ENCODE peak calls at places on chromosomes 4 and X, in six cellular contexts. Q is CD4-positive, CD25-positive, alpha-beta regulatory T cell; N is mesendoderm; L is adipocyte; H is PC-3; R is SK-N-SH. D is an unnamed sample. For H3K4me1, the result is how much of the 10 kb centered on the place peaks cover.

GRCh38 chr4:14532436-14532835 is 469.8 kb upstream of the CPEB2 start:
- DNase-seq in Q (no peak), N (no peak), L (no peak), H (no peak), R (no peak), D (no peak)

GRCh38 chr4:4659871-4660651 is 118.2 kb upstream of the STX18 start:
- DNase-seq in Q (no peak), N (no peak), L (peak), H (peak), R (no peak), D (no peak)

GRCh38 chr4:147863111-147863747 is 131.3 kb downstream of the ARHGAP10 start:
- DNase-seq in Q (no peak), N (no peak), L (no peak), H (no peak), R (peak), D (no peak)

GRCh38 chr4:3322059-3322550 is 29.3 kb downstream of the RGS12 start:
- DNase-seq in Q (no peak), N (no peak), L (no peak), H (no peak), R (no peak), D (peak)

GRCh38 chr4:25928320-25928955 is 14.4 kb downstream of the SMIM20 start:
- DNase-seq in Q (no peak), N (no peak), L (no peak), H (no peak), R (no peak), D (no peak)

GRCh38 chr4:10085828-10086505 is 30.6 kb downstream of the WDR1 start:
- DNase-seq in Q (no peak), N (no peak), L (no peak), H (no peak), R (peak), D (peak)

GRCh38 chrX:70279081-70279480 is 2.9 kb upstream of the RAB41 start:
- DNase-seq in Q (no peak), N (no peak), L (no peak), H (no peak), R (no peak), D (no peak)

GRCh38 chr4:112120021-112120420 is 25.2 kb upstream of the FAM241A start:
- DNase-seq in Q (no peak), N (no peak), L (no peak), H (no peak), R (no peak), D (no peak)

GRCh38 chrX:120559799-120560198 is 963 bp downstream of the CUL4B start:
- DNase-seq in Q (no peak), N (no peak), L (no peak), H (no peak), R (no peak), D (no peak)

GRCh38 chr4:82618321-82618720 is 56.5 kb upstream of the TMEM150C start:
- DNase-seq in Q (no peak), N (no peak), L (peak), H (no peak), R (peak), D (peak)

GRCh38 chr4:141587897-141588296 is 48.5 kb upstream of the IL15 start:
- DNase-seq in Q (no peak), N (no peak), L (no peak), H (peak), R (no peak), D (no peak)

GRCh38 chrX:40105016-40105790 is 7.4 kb upstream of the BCOR start:
- DNase-seq in Q (no peak), N (peak), L (peak), H (no peak), R (peak), D (peak)

GRCh38 chr4:86033171-86033570 is 326.7 kb downstream of the MAPK10 start:
- DNase-seq in Q (no peak), N (no peak), L (peak), H (peak), R (no peak), D (no peak)

GRCh38 chr4:76630748-76631147 is 195.7 kb downstream of the SHROOM3 start:
- DNase-seq in Q (no peak), N (no peak), L (no peak), H (no peak), R (no peak), D (no peak)

GRCh38 chr4:184347251-184348239 is 126.8 kb downstream of the IRF2 start:
- DNase-seq in Q (no peak), N (peak), L (no peak), H (peak), R (no peak), D (no peak)

GRCh38 chrX:30504309-30504708 is 73.3 kb downstream of the TASL start:
- DNase-seq in Q (no peak), N (peak), L (peak), H (peak), R (peak), D (no peak)

GRCh38 chr4:157128395-157128794 is 52.4 kb downstream of the GLRB start:
- DNase-seq in Q (no peak), N (peak), L (peak), H (peak), R (peak), D (no peak)

GRCh38 chr4:679571-680083 is 5.3 kb downstream of the MYL5 start:
- DNase-seq in Q (no peak), N (no peak), L (no peak), H (no peak), R (no peak), D (no peak)
- H3K4me1 ChIP-seq in Q (under half), N (under half), L (under half), H (under half), R (under half), D (under half)

GRCh38 chr4:151276787-151277557 is at the start of gene PRSS48:
- DNase-seq in Q (no peak), N (peak), L (peak), H (peak), R (peak), D (peak)
- H3K4me1 ChIP-seq in Q (under half), N (under half), L (under half), H (under half), R (under half), D (under half)

GRCh38 chrX:2698604-2699003 is 7.5 kb downstream of the CD99 start:
- DNase-seq in Q (no peak), N (no peak), L (no peak), H (peak), R (no peak), D (no peak)

GRCh38 chrX:2699959-2700358 is 8.9 kb downstream of the CD99 start:
- DNase-seq in Q (no peak), N (no peak), L (no peak), H (no peak), R (no peak), D (no peak)

GRCh38 chrX:2696698-2697215 is 5.7 kb downstream of the CD99 start:
- DNase-seq in Q (no peak), N (no peak), L (peak), H (peak), R (no peak), D (no peak)

GRCh38 chrX:2697306-2697705 is 6.2 kb downstream of the CD99 start:
- DNase-seq in Q (no peak), N (no peak), L (no peak), H (peak), R (no peak), D (no peak)

GRCh38 chrX:2697741-2698294 is 6.7 kb downstream of the CD99 start:
- DNase-seq in Q (no peak), N (no peak), L (no peak), H (no peak), R (no peak), D (no peak)
- H3K4me1 ChIP-seq in Q (half or more), N (under half), L (under half), H (under half), R (under half), D (under half)

DNA sequence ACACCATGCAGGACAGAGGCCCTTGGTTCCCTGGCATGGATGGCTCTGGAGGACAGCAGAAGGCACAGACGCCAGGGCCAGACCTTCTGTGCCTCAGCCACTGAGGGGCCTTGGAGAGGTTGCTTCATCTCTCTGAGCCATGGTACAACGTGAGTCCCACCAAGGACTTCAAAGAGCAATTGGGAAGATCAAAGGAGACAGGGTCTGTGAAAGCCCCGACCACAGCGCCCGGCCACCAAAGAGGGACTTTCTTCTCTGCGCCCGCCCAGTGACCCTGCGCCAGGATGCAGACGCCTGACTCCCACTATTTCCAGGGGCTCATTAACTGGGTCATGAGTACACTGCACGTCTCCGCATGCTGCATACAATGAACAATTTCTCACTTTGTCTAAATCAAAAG is 174.0 kb downstream of the AFAP1 start:
- DNase-seq in Q (no peak), N (no peak), L (no peak), H (no peak), R (no peak), D (no peak)
- H3K4me1 ChIP-seq in Q (under half), N (under half), L (under half), H (under half), R (under half), D (under half)

D was measured in BE2C.